ENCODE peak calls at places on chromosomes 3 and 15, in ten cellular contexts. One of them, this sample, is unnamed.

GRCh38 chr3:17013571-17013970 is 128.8 kb downstream of the PLCL2 start:
- DNase-seq in glutamatergic neuron: no peak
- DNase-seq in psoas muscle: no peak
- DNase-seq in SW480: no peak
- DNase-seq in BE2C: no peak
- DNase-seq in H1: no peak
- DNase-seq in non-pigmented ciliary epithelial cell: no peak
- DNase-seq in fibroblast of villous mesenchyme: no peak
- DNase-seq in hepatocyte: no peak
- DNase-seq in fibroblast of lung: no peak
- DNase-seq in this sample: no peak

GRCh38 chr15:65004993-65005392 is 15.3 kb upstream of the SPG21 start:
- DNase-seq in glutamatergic neuron: no peak
- DNase-seq in psoas muscle: no peak
- DNase-seq in SW480: no peak
- DNase-seq in BE2C: no peak
- DNase-seq in H1: no peak
- DNase-seq in non-pigmented ciliary epithelial cell: no peak
- DNase-seq in fibroblast of villous mesenchyme: no peak
- DNase-seq in hepatocyte: no peak
- DNase-seq in fibroblast of lung: no peak
- DNase-seq in this sample: no peak

GRCh38 chr3:14337828-14338227 is 64.6 kb upstream of the SLC6A6 start:
- DNase-seq in glutamatergic neuron: no peak
- DNase-seq in psoas muscle: no peak
- DNase-seq in SW480: no peak
- DNase-seq in BE2C: no peak
- DNase-seq in H1: no peak
- DNase-seq in non-pigmented ciliary epithelial cell: no peak
- DNase-seq in fibroblast of villous mesenchyme: no peak
- DNase-seq in hepatocyte: no peak
- DNase-seq in fibroblast of lung: no peak
- DNase-seq in this sample: no peak

GRCh38 chr15:67924359-67924974 is 84.6 kb upstream of the RNU6-1 start:
- DNase-seq in glutamatergic neuron: no peak
- DNase-seq in psoas muscle: no peak
- DNase-seq in SW480: no peak
- DNase-seq in BE2C: no peak
- DNase-seq in H1: no peak
- DNase-seq in non-pigmented ciliary epithelial cell: no peak
- DNase-seq in fibroblast of villous mesenchyme: no peak
- DNase-seq in hepatocyte: no peak
- DNase-seq in fibroblast of lung: no peak
- DNase-seq in this sample: no peak

GRCh38 chr3:27666708-27667107 is 55.4 kb downstream of the EOMES start:
- DNase-seq in glutamatergic neuron: peak
- DNase-seq in psoas muscle: peak
- DNase-seq in SW480: no peak
- DNase-seq in BE2C: peak
- DNase-seq in H1: peak
- DNase-seq in non-pigmented ciliary epithelial cell: no peak
- DNase-seq in fibroblast of villous mesenchyme: peak
- DNase-seq in hepatocyte: peak
- DNase-seq in fibroblast of lung: peak
- DNase-seq in this sample: no peak

GRCh38 chr15:80242132-80242769 is 9.8 kb downstream of the CTXND1 start:
- DNase-seq in glutamatergic neuron: peak
- DNase-seq in psoas muscle: no peak
- DNase-seq in SW480: peak
- DNase-seq in BE2C: peak
- DNase-seq in H1: peak
- DNase-seq in non-pigmented ciliary epithelial cell: no peak
- DNase-seq in fibroblast of villous mesenchyme: peak
- DNase-seq in hepatocyte: peak
- DNase-seq in fibroblast of lung: peak
- DNase-seq in this sample: no peak

GRCh38 chr15:40343512-40343911 is 2.8 kb upstream of the CCDC9B start:
- DNase-seq in glutamatergic neuron: no peak
- DNase-seq in psoas muscle: no peak
- DNase-seq in SW480: no peak
- DNase-seq in BE2C: no peak
- DNase-seq in H1: no peak
- DNase-seq in non-pigmented ciliary epithelial cell: peak
- DNase-seq in fibroblast of villous mesenchyme: peak
- DNase-seq in hepatocyte: peak
- DNase-seq in fibroblast of lung: peak
- DNase-seq in this sample: peak

GRCh38 chr15:63076136-63077005 is 33.8 kb downstream of the TPM1 start:
- DNase-seq in glutamatergic neuron: no peak
- DNase-seq in psoas muscle: no peak
- DNase-seq in SW480: no peak
- DNase-seq in BE2C: no peak
- DNase-seq in H1: no peak
- DNase-seq in non-pigmented ciliary epithelial cell: no peak
- DNase-seq in fibroblast of villous mesenchyme: no peak
- DNase-seq in hepatocyte: no peak
- DNase-seq in fibroblast of lung: no peak
- DNase-seq in this sample: no peak

GRCh38 chr3:194572131-194572789 is 61.0 kb downstream of the TMEM44 start:
- DNase-seq in glutamatergic neuron: no peak
- DNase-seq in psoas muscle: peak
- DNase-seq in SW480: peak
- DNase-seq in BE2C: no peak
- DNase-seq in H1: no peak
- DNase-seq in non-pigmented ciliary epithelial cell: peak
- DNase-seq in fibroblast of villous mesenchyme: peak
- DNase-seq in hepatocyte: peak
- DNase-seq in fibroblast of lung: peak
- DNase-seq in this sample: peak

GRCh38 chr15:53506370-53506769 is 253.1 kb downstream of the WDR72 start:
- DNase-seq in glutamatergic neuron: no peak
- DNase-seq in psoas muscle: no peak
- DNase-seq in SW480: no peak
- DNase-seq in BE2C: no peak
- DNase-seq in H1: no peak
- DNase-seq in non-pigmented ciliary epithelial cell: no peak
- DNase-seq in fibroblast of villous mesenchyme: no peak
- DNase-seq in hepatocyte: no peak
- DNase-seq in fibroblast of lung: no peak
- DNase-seq in this sample: no peak

GRCh38 chr15:101025896-101026631 is 106.9 kb downstream of the LRRK1 start:
- DNase-seq in glutamatergic neuron: no peak
- DNase-seq in psoas muscle: no peak
- DNase-seq in SW480: no peak
- DNase-seq in BE2C: no peak
- DNase-seq in H1: peak
- DNase-seq in non-pigmented ciliary epithelial cell: no peak
- DNase-seq in fibroblast of villous mesenchyme: no peak
- DNase-seq in hepatocyte: no peak
- DNase-seq in fibroblast of lung: no peak
- DNase-seq in this sample: no peak

GRCh38 chr3:25863560-25863959 is 73.7 kb downstream of the OXSM start:
- DNase-seq in glutamatergic neuron: no peak
- DNase-seq in psoas muscle: no peak
- DNase-seq in SW480: no peak
- DNase-seq in BE2C: no peak
- DNase-seq in H1: no peak
- DNase-seq in non-pigmented ciliary epithelial cell: no peak
- DNase-seq in fibroblast of villous mesenchyme: no peak
- DNase-seq in hepatocyte: no peak
- DNase-seq in fibroblast of lung: no peak
- DNase-seq in this sample: no peak